ENCODE peak calls at places on chromosomes 3 and 15, in nine cellular contexts. J is AG04449, Q is astrocyte of the spinal cord, B is cardiac muscle cell, T is Peyer's patch, Z is left ventricle myocardium inferior, S is neuronal stem cell, C is heart right ventricle, X is coronary artery. E is an unnamed sample.

GRCh38 chr3:111774622-111775021 is 84.4 kb upstream of the PHLDB2 start:
- DNase-seq in J (no peak), Q (no peak), B (no peak), T (no peak), Z (no peak), S (no peak), C (no peak), X (no peak), E (no peak)

GRCh38 chr3:58260733-58261132 is 23.1 kb downstream of the ABHD6 start:
- DNase-seq in J (no peak), Q (peak), B (no peak), T (no peak), Z (no peak), S (no peak), C (no peak), X (no peak), E (no peak)

GRCh38 chr15:80694624-80695098 is 449 bp upstream of the ABHD17C start:
- DNase-seq in J (no peak), Q (no peak), B (peak), T (peak), Z (peak), S (no peak), C (peak), X (no peak), E (peak)

GRCh38 chr15:62307551-62307950 is 142.5 kb upstream of the C2CD4B start:
- DNase-seq in J (peak), Q (peak), B (no peak), T (no peak), Z (no peak), S (no peak), C (no peak), X (no peak), E (peak)

GRCh38 chr3:156749244-156749643 is 74.9 kb downstream of the TIPARP start:
- DNase-seq in J (no peak), Q (peak), B (peak), T (no peak), Z (no peak), S (no peak), C (no peak), X (no peak), E (peak)

GRCh38 chr15:37789881-37790280 is 144.6 kb upstream of the TMCO5A start:
- DNase-seq in J (peak), Q (peak), B (no peak), T (no peak), Z (no peak), S (no peak), C (no peak), X (no peak), E (peak)

GRCh38 chr3:72924055-72924454 is 36.2 kb downstream of the GXYLT2 start:
- DNase-seq in J (no peak), Q (no peak), B (no peak), T (no peak), Z (no peak), S (no peak), C (no peak), X (no peak), E (no peak)

GRCh38 chr15:89630974-89631901 is 24.0 kb downstream of the KIF7 start:
- DNase-seq in J (no peak), Q (no peak), B (no peak), T (no peak), Z (no peak), S (no peak), C (no peak), X (no peak), E (no peak)

GRCh38 chr3:139117136-139117675 is 72.5 kb upstream of the PRR23C start:
- DNase-seq in J (no peak), Q (peak), B (no peak), T (no peak), Z (no peak), S (no peak), C (no peak), X (no peak), E (peak)

GRCh38 chr3:23111799-23112198 is 91.3 kb upstream of the UBE2E2 start:
- DNase-seq in J (no peak), Q (no peak), B (no peak), T (no peak), Z (no peak), S (no peak), C (no peak), X (no peak), E (no peak)

GRCh38 chr3:177069514-177070329 is 127.6 kb downstream of the TBL1XR1 start:
- DNase-seq in J (peak), Q (peak), B (no peak), T (no peak), Z (no peak), S (no peak), C (no peak), X (no peak), E (peak)

GRCh38 chr3:197371521-197372075 is 73.2 kb upstream of the DLG1 start:
- DNase-seq in J (no peak), Q (peak), B (peak), T (peak), Z (no peak), S (no peak), C (no peak), X (no peak), E (no peak)

GRCh38 chr3:64808056-64808455 is 120.3 kb upstream of the ADAMTS9 start:
- DNase-seq in J (no peak), Q (no peak), B (no peak), T (no peak), Z (no peak), S (no peak), C (no peak), X (no peak), E (no peak)

GRCh38 chr3:10548997-10549396 is 43.6 kb upstream of the ATP2B2 start:
- DNase-seq in J (no peak), Q (no peak), B (no peak), T (no peak), Z (no peak), S (no peak), C (no peak), X (peak), E (no peak)

GRCh38 chr15:99704444-99704838 is 28.8 kb downstream of the LYSMD4 start:
- DNase-seq in J (no peak), Q (peak), B (peak), T (no peak), Z (no peak), S (peak), C (no peak), X (no peak), E (peak)

GRCh38 chr15:99709243-99709986 is 23.8 kb downstream of the LYSMD4 start:
- DNase-seq in J (no peak), Q (no peak), B (peak), T (no peak), Z (no peak), S (no peak), C (no peak), X (no peak), E (no peak)

GRCh38 chr15:99707481-99708270 is 25.6 kb downstream of the LYSMD4 start:
- DNase-seq in J (no peak), Q (peak), B (no peak), T (no peak), Z (no peak), S (no peak), C (no peak), X (no peak), E (peak)

GRCh38 chr15:99708563-99708962 is 24.7 kb downstream of the LYSMD4 start:
- DNase-seq in J (no peak), Q (peak), B (no peak), T (peak), Z (peak), S (no peak), C (peak), X (peak), E (peak)

GRCh38 chr15:99706557-99707303 is 26.5 kb downstream of the LYSMD4 start:
- DNase-seq in J (no peak), Q (no peak), B (no peak), T (no peak), Z (no peak), S (no peak), C (no peak), X (no peak), E (no peak)
- H3K4me3 ChIP-seq in J (no peak), Q (no peak), B (no peak), T (no peak), Z (no peak), S (no peak), C (no peak), X (peak), E (no peak)

GRCh38 chr3:126213376-126214044 is 33.1 kb upstream of the ALDH1L1 start:
- DNase-seq in J (no peak), Q (no peak), B (peak), T (no peak), Z (no peak), S (no peak), C (no peak), X (no peak), E (no peak)
- H3K4me3 ChIP-seq in J (peak), Q (peak), B (peak), T (peak), Z (peak), S (peak), C (peak), X (peak), E (peak)

GRCh38 chr3:172139528-172140276 is 100.3 kb downstream of the FNDC3B start:
- DNase-seq in J (no peak), Q (no peak), B (no peak), T (no peak), Z (no peak), S (no peak), C (no peak), X (no peak), E (no peak)

GRCh38 chr3:172138031-172138538 is 98.7 kb downstream of the FNDC3B start:
- DNase-seq in J (no peak), Q (no peak), B (no peak), T (no peak), Z (no peak), S (no peak), C (no peak), X (no peak), E (peak)

GRCh38 chr3:172140499-172141391 is 101.4 kb downstream of the FNDC3B start:
- DNase-seq in J (peak), Q (peak), B (peak), T (peak), Z (no peak), S (no peak), C (no peak), X (no peak), E (peak)

GRCh38 chr3:172137287-172138030 is 98.1 kb downstream of the FNDC3B start:
- DNase-seq in J (no peak), Q (no peak), B (no peak), T (no peak), Z (no peak), S (no peak), C (no peak), X (no peak), E (peak)

DNA sequence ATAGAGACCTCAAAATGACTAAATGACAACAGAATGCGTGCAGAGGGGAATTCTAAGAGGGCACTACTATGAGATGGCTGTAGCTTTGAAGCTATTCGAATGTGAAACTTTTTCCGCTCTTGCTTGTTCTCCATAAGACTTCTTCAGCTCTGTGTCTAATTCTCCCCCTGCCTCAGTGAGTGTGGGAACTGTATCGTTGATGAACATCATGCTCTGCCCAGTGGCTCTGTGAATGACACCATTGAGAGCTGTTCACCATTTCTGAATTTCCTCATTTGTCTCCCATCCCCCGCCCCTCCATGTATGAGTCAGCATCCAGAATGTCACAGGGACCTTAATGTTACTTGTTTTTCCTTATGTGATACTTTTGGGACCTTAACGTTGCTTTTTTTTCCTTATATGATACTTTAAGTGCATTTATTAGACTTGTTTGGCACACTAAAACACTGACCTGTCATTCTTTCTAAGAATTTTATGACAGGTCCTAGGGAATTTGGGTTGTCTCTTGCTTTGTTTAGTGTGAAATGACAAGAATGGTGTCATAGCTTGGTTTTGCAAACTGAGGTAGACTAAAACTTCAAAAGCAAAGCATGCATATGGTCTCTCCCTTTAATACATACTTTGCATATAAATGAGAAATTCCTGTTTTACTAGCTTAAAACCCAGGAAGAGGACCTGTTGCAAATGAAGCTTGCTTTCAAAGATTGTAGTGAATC is 99.6 kb downstream of the FNDC3B start:
- DNase-seq in J (no peak), Q (no peak), B (peak), T (peak), Z (no peak), S (no peak), C (no peak), X (no peak), E (no peak)
- H3K4me3 ChIP-seq in J (no peak), Q (no peak), B (no peak), T (no peak), Z (no peak), S (no peak), C (no peak), X (no peak), E (no peak)

GRCh38 chr3:161219495-161219894 is 1.6 kb upstream of the NMD3 start:
- DNase-seq in J (no peak), Q (no peak), B (no peak), T (no peak), Z (no peak), S (no peak), C (no peak), X (no peak), E (no peak)

GRCh38 chr3:161221881-161222600 is 930 bp downstream of the NMD3 start:
- DNase-seq in J (no peak), Q (peak), B (peak), T (no peak), Z (no peak), S (no peak), C (no peak), X (no peak), E (peak)

GRCh38 chr3:161224786-161225185 is 3.7 kb downstream of the NMD3 start:
- DNase-seq in J (no peak), Q (no peak), B (no peak), T (no peak), Z (no peak), S (no peak), C (no peak), X (no peak), E (no peak)

GRCh38 chr3:161220850-161221753 is at the start of gene NMD3:
- DNase-seq in J (peak), Q (peak), B (peak), T (peak), Z (peak), S (peak), C (peak), X (peak), E (peak)

DNA sequence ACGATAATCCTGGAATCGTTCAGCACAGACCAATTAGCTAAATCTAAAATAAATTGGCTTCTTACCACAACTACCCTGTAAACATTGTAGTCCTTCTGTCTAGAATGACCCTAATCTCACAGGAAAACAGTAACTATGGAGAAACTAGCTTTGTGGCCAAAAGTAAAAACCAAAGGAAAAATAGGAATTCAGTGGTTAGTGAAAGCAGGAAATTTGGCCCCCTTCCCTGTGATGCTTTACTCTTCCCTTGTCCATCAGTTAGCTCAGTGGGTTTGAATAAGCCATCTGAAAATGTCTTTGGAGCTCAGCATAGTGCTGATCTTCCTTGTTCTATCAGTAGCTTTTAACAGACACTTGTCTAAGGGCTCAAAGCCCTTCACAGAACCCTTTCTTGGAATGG is 1.6 kb downstream of the NMD3 start:
- DNase-seq in J (no peak), Q (peak), B (no peak), T (no peak), Z (no peak), S (no peak), C (no peak), X (no peak), E (peak)
- H3K4me3 ChIP-seq in J (peak), Q (peak), B (peak), T (peak), Z (peak), S (no peak), C (peak), X (peak), E (peak)

DNA sequence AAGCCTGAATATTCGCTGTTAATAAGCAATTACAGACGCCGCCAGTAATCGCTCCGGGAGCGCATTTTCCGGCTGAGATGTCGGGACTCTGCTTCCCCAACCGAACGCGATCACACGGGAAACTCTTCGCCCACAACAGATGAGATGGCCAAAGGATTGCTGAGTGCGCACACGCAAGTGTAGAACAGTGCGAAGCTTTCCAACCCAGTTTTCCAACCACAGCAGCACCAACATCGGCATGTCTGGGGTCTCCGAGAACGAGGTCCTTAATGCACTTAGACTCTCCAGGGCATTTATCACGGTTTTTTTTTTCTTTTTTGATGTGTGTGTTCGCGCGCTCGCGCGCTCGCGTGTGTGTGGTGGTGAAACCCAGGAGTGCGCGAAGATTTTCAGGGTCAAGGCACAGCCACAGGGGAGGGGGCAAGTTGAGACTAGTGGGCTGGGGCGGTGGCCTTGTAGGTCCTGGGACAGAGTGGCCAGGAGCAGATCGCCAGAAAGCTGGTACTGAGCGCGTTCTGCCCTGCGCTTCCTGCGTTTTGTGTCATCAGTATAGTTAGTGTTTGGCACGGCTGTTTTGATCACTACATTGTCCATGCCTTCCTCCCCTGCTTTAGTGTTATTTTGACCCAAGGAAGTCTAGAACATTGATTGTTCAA is 1.8 kb upstream of the EOMES start:
- DNase-seq in J (no peak), Q (no peak), B (no peak), T (no peak), Z (no peak), S (no peak), C (no peak), X (no peak), E (no peak)
- H3K4me3 ChIP-seq in J (no peak), Q (no peak), B (peak), T (peak), Z (peak), S (no peak), C (no peak), X (peak), E (peak)

GRCh38 chr3:124587053-124587408 is 143.2 kb upstream of the UMPS start:
- DNase-seq in J (no peak), Q (peak), B (no peak), T (no peak), Z (no peak), S (no peak), C (no peak), X (no peak), E (no peak)
- H3K4me3 ChIP-seq in J (no peak), Q (no peak), B (peak), T (no peak), Z (peak), S (no peak), C (no peak), X (no peak), E (no peak)

GRCh38 chr3:108391917-108392585 is 95.7 kb downstream of the HHLA2 start:
- DNase-seq in J (no peak), Q (peak), B (no peak), T (no peak), Z (no peak), S (no peak), C (no peak), X (no peak), E (peak)
- H3K4me3 ChIP-seq in J (no peak), Q (no peak), B (no peak), T (no peak), Z (no peak), S (no peak), C (no peak), X (no peak), E (no peak)

E was measured in fibroblast of the aortic adventitia.